ENCODE peak calls at places on chromosomes 4 and X, in four cellular contexts. K, M, P and T are unnamed samples.
A peak's percentile ranks its signal among the peaks of the same experiment; 100 is the strongest.

GRCh38 chr4:126604273-126604867 is 1028.4 kb upstream of the INTU start:
- DNase-seq in K (peak; percentile 61), M (no peak), P (peak; percentile 17), T (peak; percentile 56)

GRCh38 chr4:70688795-70689231 is 481 bp downstream of the UTP3 start:
- DNase-seq in K (no peak), M (no peak), P (no peak), T (no peak)

GRCh38 chr4:155906554-155907247 is 3.2 kb downstream of the TDO2 start:
- DNase-seq in K (peak; percentile 99), M (no peak), P (no peak), T (peak; percentile 95)

GRCh38 chr4:2819244-2820215 is 24.1 kb upstream of the ADD1 start:
- DNase-seq in K (no peak), M (no peak), P (no peak), T (no peak)

GRCh38 chrX:2614911-2615310 is 76.2 kb upstream of the CD99 start:
- DNase-seq in K (peak; percentile 83), M (no peak), P (no peak), T (peak; percentile 91)

GRCh38 chrX:117335209-117335608 is 781.4 kb downstream of the KLHL13 start:
- DNase-seq in K (no peak), M (no peak), P (no peak), T (no peak)

GRCh38 chr4:33722800-33723511 is 2521.4 kb downstream of the ARAP2 start:
- DNase-seq in K (no peak), M (no peak), P (no peak), T (no peak)

GRCh38 chr4:173051697-173052096 is 116.9 kb upstream of the GALNT7 start:
- DNase-seq in K (peak; percentile 7), M (no peak), P (no peak), T (peak; percentile 14)

GRCh38 chr4:182643801-182644311 is 273.3 kb downstream of the DCTD start:
- DNase-seq in K (peak; percentile 94), M (no peak), P (no peak), T (peak; percentile 48)

GRCh38 chr4:52693492-52693891 is 34.4 kb upstream of the USP46 start:
- DNase-seq in K (no peak), M (no peak), P (no peak), T (no peak)

GRCh38 chr4:76074468-76074867 is at the start of gene ART3:
- DNase-seq in K (peak; percentile 13), M (no peak), P (no peak), T (peak; percentile 28)

GRCh38 chr4:6618386-6619115 is 21.9 kb upstream of the MRFAP1 start:
- DNase-seq in K (no peak), M (no peak), P (no peak), T (no peak)

GRCh38 chr4:133969202-133969873 is 232.3 kb downstream of the PABPC4L start:
- DNase-seq in K (peak; percentile 20), M (no peak), P (no peak), T (peak; percentile 50)

GRCh38 chr4:153488719-153489384 is 22.7 kb downstream of the TMEM131L start:
- DNase-seq in K (no peak), M (no peak), P (no peak), T (no peak)

GRCh38 chr4:153485860-153486259 is 19.7 kb downstream of the TMEM131L start:
- DNase-seq in K (no peak), M (no peak), P (no peak), T (no peak)

GRCh38 chr4:153489856-153490558 is 23.8 kb downstream of the TMEM131L start:
- DNase-seq in K (peak; percentile 59), M (no peak), P (no peak), T (no peak)

GRCh38 chr4:153486281-153487151 is 20.4 kb downstream of the TMEM131L start:
- DNase-seq in K (peak; percentile 91), M (no peak), P (no peak), T (peak; percentile 58)

GRCh38 chr4:153488006-153488718 is 22.0 kb downstream of the TMEM131L start:
- DNase-seq in K (peak; percentile 53), M (peak; percentile 48), P (no peak), T (no peak)
- H3K23ac ChIP-seq in K (peak overlapping the region; percentile 89), M (no peak overlapping the region), P (no peak overlapping the region), T (no peak overlapping the region)

GRCh38 chr4:158322119-158322518 is 111.8 kb downstream of the TMEM144 start:
- DNase-seq in K (no peak), M (no peak), P (no peak), T (no peak)

GRCh38 chr4:158331863-158332262 is 121.6 kb downstream of the TMEM144 start:
- DNase-seq in K (no peak), M (no peak), P (no peak), T (no peak)

GRCh38 chr4:158327525-158327924 is 117.2 kb downstream of the TMEM144 start:
- DNase-seq in K (no peak), M (no peak), P (peak; percentile 9), T (no peak)
- H2BK120ac ChIP-seq in K (peak overlapping the region; percentile 4), M (no peak overlapping the region), P (no peak overlapping the region), T (no peak overlapping the region)

GRCh38 chr4:15648600-15648999 is 6.6 kb downstream of the FBXL5 start:
- DNase-seq in K (no peak), M (no peak), P (no peak), T (no peak)
- H3K4me1 ChIP-seq in K (no peaks in the 10 kb centered on the region), M (peaks cover 5% of the 10 kb centered on the region), P (no peaks in the 10 kb centered on the region), T (no peaks in the 10 kb centered on the region)

GRCh38 chr4:5051692-5052423 is 578 bp downstream of the STK32B start:
- DNase-seq in K (peak; percentile 35), M (peak; percentile 83), P (peak; percentile 3), T (peak; percentile 53)

GRCh38 chr4:5050520-5050955 is 742 bp upstream of the STK32B start:
- DNase-seq in K (peak; percentile 83), M (peak; percentile 82), P (peak; percentile 68), T (peak; percentile 86)

GRCh38 chr4:5051210-5051691 is at the start of gene STK32B:
- DNase-seq in K (peak; percentile 82), M (peak; percentile 81), P (peak; percentile 57), T (peak; percentile 86)

GRCh38 chr4:5052726-5053425 is 1.6 kb downstream of the STK32B start:
- DNase-seq in K (no peak), M (no peak), P (no peak), T (peak; percentile 21)

GRCh38 chr4:5052424-5052702 is 1.1 kb downstream of the STK32B start:
- DNase-seq in K (no peak), M (no peak), P (no peak), T (no peak)
- H3K23ac ChIP-seq in K (peak overlapping the region; percentile 59), M (no peak overlapping the region), P (no peak overlapping the region), T (no peak overlapping the region)

DNA sequence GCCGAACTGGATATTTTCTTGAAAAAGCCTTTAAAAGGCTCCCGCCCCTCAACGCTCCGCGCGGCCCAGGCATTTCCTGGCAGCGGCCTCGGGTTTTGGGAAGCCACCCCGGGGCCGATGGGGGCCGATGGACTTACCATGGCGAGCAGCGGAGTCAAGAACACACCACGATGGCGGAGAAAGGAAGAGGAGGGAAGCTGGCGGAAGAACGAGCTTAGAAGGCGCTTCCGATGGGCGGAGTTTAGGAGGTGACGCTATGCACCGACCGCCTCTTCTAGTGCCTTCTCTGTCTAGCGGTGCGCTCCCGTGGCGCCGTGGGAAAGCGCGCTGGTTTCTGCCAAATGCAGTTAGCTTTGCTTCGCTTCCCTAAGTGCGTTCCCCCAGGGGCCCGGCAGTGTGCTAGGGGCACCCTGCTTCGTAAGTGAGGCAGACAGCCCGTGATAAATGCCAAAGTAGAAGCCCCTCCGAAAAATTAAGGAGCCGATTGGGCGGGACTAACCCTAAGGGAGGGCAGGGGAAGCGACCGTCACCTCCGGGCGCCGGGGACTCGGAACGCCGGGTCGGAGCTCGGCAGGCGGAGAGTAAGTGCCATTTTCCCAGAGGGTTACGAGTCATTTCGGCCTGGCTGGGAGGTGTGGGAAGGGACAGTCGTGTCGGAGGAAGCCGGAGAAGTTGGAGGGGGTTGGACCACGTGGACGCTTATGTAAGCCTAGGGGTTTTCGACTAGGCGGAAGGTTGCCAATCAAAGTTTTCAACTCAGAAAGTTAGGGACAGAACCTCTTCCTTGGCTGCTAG is at the start of gene RPL39:
- DNase-seq in K (peak; percentile 87), M (peak; percentile 71), P (peak; percentile 73), T (peak; percentile 94)
- H2BK120ac ChIP-seq in K (no peak within 1 kb of the TSS), M (no peak within 1 kb of the TSS), P (no peak within 1 kb of the TSS), T (no peak within 1 kb of the TSS)

DNA sequence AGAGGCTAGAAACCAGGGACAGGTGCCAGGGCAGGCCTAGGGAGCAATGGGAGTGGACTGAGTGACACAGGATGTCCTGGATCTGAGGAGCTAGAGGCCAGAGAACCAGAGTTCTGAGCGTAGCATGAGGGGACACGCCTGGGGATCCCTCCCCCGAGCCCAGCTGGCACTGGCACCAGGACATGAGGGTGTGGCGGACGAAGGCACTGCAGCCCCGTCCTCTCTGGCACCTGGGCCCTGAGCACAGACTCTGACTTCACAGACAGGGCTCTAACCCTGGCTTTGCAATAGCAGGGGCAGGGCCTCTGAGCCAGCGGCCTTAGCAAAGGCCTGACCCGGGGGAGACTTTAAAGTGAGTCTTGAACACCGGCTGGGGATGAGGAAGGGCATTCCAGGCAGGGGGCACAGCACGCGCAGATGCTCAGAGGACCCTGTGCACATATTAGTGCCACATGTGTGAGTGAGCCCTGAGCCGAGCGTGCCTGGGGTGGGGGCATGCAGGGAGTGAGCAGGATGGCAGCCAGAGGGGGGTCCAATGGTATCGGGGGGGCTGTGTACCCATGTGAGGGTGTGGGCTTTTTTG is 214.2 kb upstream of the PSAPL1 start:
- DNase-seq in K (no peak), M (no peak), P (no peak), T (no peak)
- H3K4me1 ChIP-seq in K (peaks cover 15% of the 10 kb centered on the region), M (peaks cover 8% of the 10 kb centered on the region), P (peaks cover 15% of the 10 kb centered on the region), T (peaks cover 56% of the 10 kb centered on the region)

GRCh38 chr4:183658362-183659028 is 490 bp downstream of the RWDD4 start:
- DNase-seq in K (peak; percentile 10), M (peak; percentile 67), P (no peak), T (peak; percentile 38)
- H3K23ac ChIP-seq in K (peak overlapping the region; percentile 61), M (no peak overlapping the region), P (no peak overlapping the region), T (no peak overlapping the region)

GRCh38 chrX:10173331-10173900 is 16.6 kb downstream of the CLCN4 start:
- DNase-seq in K (peak; percentile 89), M (peak; percentile 60), P (peak; percentile 81), T (peak; percentile 96)
- H2BK120ac ChIP-seq in K (peak overlapping the region; percentile 61), M (no peak overlapping the region), P (no peak overlapping the region), T (no peak overlapping the region)